ENCODE peak calls at places on chromosome 9, in four cellular contexts. N, F, Q and J are unnamed samples.

GRCh38 chr9:79610019-79610760 is 38.4 kb downstream of the TLE4 start:
- DNase-seq in N (no peak), F (no peak), Q (no peak), J (no peak)

GRCh38 chr9:110357510-110357909 is 19.8 kb upstream of the TXNDC8 start:
- DNase-seq in N (no peak), F (no peak), Q (no peak), J (no peak)

GRCh38 chr9:117409321-117409720 is 5.5 kb downstream of the ASTN2 start:
- DNase-seq in N (no peak), F (no peak), Q (no peak), J (no peak)

GRCh38 chr9:136588663-136589464 is 43.0 kb upstream of the NOTCH1 start:
- DNase-seq in N (no peak), F (no peak), Q (no peak), J (no peak)

GRCh38 chr9:127523312-127523851 is 72.1 kb downstream of the LRSAM1 start:
- DNase-seq in N (no peak), F (no peak), Q (no peak), J (no peak)

GRCh38 chr9:16150501-16150900 is 597.7 kb downstream of the CCDC171 start:
- DNase-seq in N (no peak), F (peak; percentile 62), Q (no peak), J (no peak)

GRCh38 chr9:13088734-13089427 is 190.6 kb downstream of the MPDZ start:
- DNase-seq in N (no peak), F (no peak), Q (no peak), J (no peak)

GRCh38 chr9:26687421-26687820 is 205.2 kb downstream of the CAAP1 start:
- DNase-seq in N (no peak), F (no peak), Q (no peak), J (no peak)

GRCh38 chr9:13480688-13481087 is 201.2 kb upstream of the MPDZ start:
- DNase-seq in N (no peak), F (no peak), Q (no peak), J (no peak)

GRCh38 chr9:32839486-32839885 is 56.1 kb downstream of the TMEM215 start:
- DNase-seq in N (no peak), F (no peak), Q (no peak), J (no peak)

GRCh38 chr9:1267581-1267980 is 217.4 kb downstream of the DMRT2 start:
- DNase-seq in N (no peak), F (no peak), Q (no peak), J (no peak)

GRCh38 chr9:92977279-92977678 is 30.0 kb downstream of the FGD3 start:
- DNase-seq in N (no peak), F (no peak), Q (no peak), J (no peak)

GRCh38 chr9:5305741-5306140 is 1.2 kb upstream of the RLN2 start:
- DNase-seq in N (no peak), F (no peak), Q (no peak), J (no peak)

GRCh38 chr9:79222483-79222882 is 349.3 kb upstream of the TLE4 start:
- DNase-seq in N (no peak), F (no peak), Q (no peak), J (no peak)

GRCh38 chr9:15416880-15417279 is 5.8 kb upstream of the SNAPC3 start:
- DNase-seq in N (no peak), F (peak; percentile 47), Q (no peak), J (no peak)

GRCh38 chr9:16871358-16872151 is 1.1 kb upstream of the BNC2 start:
- DNase-seq in N (no peak), F (peak; percentile 63), Q (no peak), J (no peak)

GRCh38 chr9:126016579-126017290 is 269.6 kb downstream of the PBX3 start:
- DNase-seq in N (no peak), F (no peak), Q (no peak), J (no peak)

GRCh38 chr9:126420643-126421564 is 94.3 kb downstream of the MVB12B start:
- DNase-seq in N (no peak), F (no peak), Q (no peak), J (no peak)